ENCODE peak calls at places on chromosomes 13 and 19, in four cellular contexts. One of them, this sample, is unnamed.

GRCh38 chr19:41588497-41589209 is 12.7 kb downstream of the CEACAM21 start:
- DNase-seq in iPS-NIHi11: peak; percentile 65
- DNase-seq in HTR-8/SVneo: peak; percentile 34
- DNase-seq in Kasumi-1: peak; percentile 27
- DNase-seq in this sample: no peak

GRCh38 chr19:11152318-11153062 is 3.1 kb downstream of the SPC24 start:
- DNase-seq in iPS-NIHi11: no peak
- DNase-seq in HTR-8/SVneo: no peak
- DNase-seq in Kasumi-1: no peak
- DNase-seq in this sample: no peak

GRCh38 chr13:99796175-99796819 is 175.3 kb downstream of the ZIC5 start:
- DNase-seq in iPS-NIHi11: peak; percentile 72
- DNase-seq in HTR-8/SVneo: peak; percentile 11
- DNase-seq in Kasumi-1: peak; percentile 41
- DNase-seq in this sample: peak; percentile 67

GRCh38 chr19:18020212-18021067 is 12.5 kb downstream of the ARRDC2 start:
- DNase-seq in iPS-NIHi11: peak; percentile 44
- DNase-seq in HTR-8/SVneo: no peak
- DNase-seq in Kasumi-1: no peak
- DNase-seq in this sample: peak; percentile 35

GRCh38 chr13:60627071-60627686 is 230.2 kb downstream of the TDRD3 start:
- DNase-seq in iPS-NIHi11: peak; percentile 69
- DNase-seq in HTR-8/SVneo: peak; percentile 23
- DNase-seq in Kasumi-1: peak; percentile 73
- DNase-seq in this sample: no peak

GRCh38 chr13:113560645-113561416 is 23.7 kb upstream of the TFDP1 start:
- DNase-seq in iPS-NIHi11: peak; percentile 12
- DNase-seq in HTR-8/SVneo: no peak
- DNase-seq in Kasumi-1: no peak
- DNase-seq in this sample: no peak

GRCh38 chr19:37905936-37906867 is at the start of gene WDR87:
- DNase-seq in iPS-NIHi11: peak; percentile 84
- DNase-seq in HTR-8/SVneo: peak; percentile 48
- DNase-seq in Kasumi-1: peak; percentile 55
- DNase-seq in this sample: no peak

GRCh38 chr13:29569253-29570057 is 26.0 kb downstream of the SLC7A1 start:
- DNase-seq in iPS-NIHi11: no peak
- DNase-seq in HTR-8/SVneo: no peak
- DNase-seq in Kasumi-1: no peak
- DNase-seq in this sample: no peak

GRCh38 chr13:76972430-76972829 is 19.5 kb upstream of the CLN5 start:
- DNase-seq in iPS-NIHi11: no peak
- DNase-seq in HTR-8/SVneo: no peak
- DNase-seq in Kasumi-1: no peak
- DNase-seq in this sample: no peak

GRCh38 chr19:3359850-3360493 is 6.4 kb upstream of the NFIC start:
- DNase-seq in iPS-NIHi11: peak; percentile 82
- DNase-seq in HTR-8/SVneo: no peak
- DNase-seq in Kasumi-1: no peak
- DNase-seq in this sample: no peak

GRCh38 chr13:101695870-101696516 is 243.5 kb downstream of the ITGBL1 start:
- DNase-seq in iPS-NIHi11: no peak
- DNase-seq in HTR-8/SVneo: no peak
- DNase-seq in Kasumi-1: no peak
- DNase-seq in this sample: no peak

GRCh38 chr19:4586245-4586644 is 26.8 kb upstream of the SEMA6B start:
- DNase-seq in iPS-NIHi11: no peak
- DNase-seq in HTR-8/SVneo: no peak
- DNase-seq in Kasumi-1: no peak
- DNase-seq in this sample: no peak

GRCh38 chr19:5287066-5287465 is 53.5 kb downstream of the PTPRS start:
- DNase-seq in iPS-NIHi11: no peak
- DNase-seq in HTR-8/SVneo: no peak
- DNase-seq in Kasumi-1: no peak
- DNase-seq in this sample: no peak

GRCh38 chr13:75544681-75545333 is 4.8 kb upstream of the UCHL3 start:
- DNase-seq in iPS-NIHi11: no peak
- DNase-seq in HTR-8/SVneo: no peak
- DNase-seq in Kasumi-1: no peak
- DNase-seq in this sample: no peak

GRCh38 chr19:45692187-45693111 is at the start of gene QPCTL:
- DNase-seq in iPS-NIHi11: peak; percentile 92
- DNase-seq in HTR-8/SVneo: peak; percentile 97
- DNase-seq in Kasumi-1: peak; percentile 100
- DNase-seq in this sample: peak; percentile 100

GRCh38 chr13:40539954-40540706 is 126.3 kb downstream of the FOXO1 start:
- DNase-seq in iPS-NIHi11: peak; percentile 54
- DNase-seq in HTR-8/SVneo: peak; percentile 58
- DNase-seq in Kasumi-1: no peak
- DNase-seq in this sample: peak; percentile 87

GRCh38 chr13:46975173-46975572 is 78.3 kb upstream of the HTR2A start:
- DNase-seq in iPS-NIHi11: no peak
- DNase-seq in HTR-8/SVneo: no peak
- DNase-seq in Kasumi-1: no peak
- DNase-seq in this sample: no peak

GRCh38 chr19:33868076-33868735 is 71.5 kb downstream of the KCTD15 start:
- DNase-seq in iPS-NIHi11: no peak
- DNase-seq in HTR-8/SVneo: no peak
- DNase-seq in Kasumi-1: no peak
- DNase-seq in this sample: peak; percentile 1

GRCh38 chr13:101552797-101553196 is 100.3 kb downstream of the ITGBL1 start:
- DNase-seq in iPS-NIHi11: no peak
- DNase-seq in HTR-8/SVneo: peak; percentile 10
- DNase-seq in Kasumi-1: no peak
- DNase-seq in this sample: peak; percentile 27

GRCh38 chr19:46197314-46198070 is 32.0 kb upstream of the IGFL1 start:
- DNase-seq in iPS-NIHi11: no peak
- DNase-seq in HTR-8/SVneo: no peak
- DNase-seq in Kasumi-1: no peak
- DNase-seq in this sample: no peak